ENCODE peak calls at places on chromosomes 16 and 17, in six cellular contexts. One of them, this sample, is unnamed.

GRCh38 chr16:83804366-83804765 is 3.4 kb upstream of the HSBP1 start:
- DNase-seq in NCI-H187: no peak
- DNase-seq in effector memory CD8-positive, alpha-beta T cell: no peak
- DNase-seq in fibroblast of mammary gland: no peak
- DNase-seq in AG20443: no peak
- DNase-seq in GOT3: no peak
- DNase-seq in this sample: no peak

GRCh38 chr17:76414334-76415295 is 30.2 kb downstream of the SPHK1 start:
- DNase-seq in AG20443: peak
- DNase-seq in NCI-H187: no peak
- DNase-seq in fibroblast of mammary gland: peak
- DNase-seq in effector memory CD8-positive, alpha-beta T cell: no peak
- DNase-seq in GOT3: no peak
- DNase-seq in this sample: no peak

GRCh38 chr16:60204221-60204620 is 1470.1 kb upstream of the GOT2 start:
- DNase-seq in effector memory CD8-positive, alpha-beta T cell: no peak
- DNase-seq in fibroblast of mammary gland: peak
- DNase-seq in GOT3: no peak
- DNase-seq in AG20443: peak
- DNase-seq in NCI-H187: no peak
- DNase-seq in this sample: no peak

GRCh38 chr17:57166803-57167202 is 81.8 kb downstream of the AKAP1 start:
- DNase-seq in fibroblast of mammary gland: no peak
- DNase-seq in effector memory CD8-positive, alpha-beta T cell: no peak
- DNase-seq in NCI-H187: no peak
- DNase-seq in GOT3: no peak
- DNase-seq in AG20443: no peak
- DNase-seq in this sample: no peak

GRCh38 chr17:33106525-33107162 is 115.0 kb downstream of the SPACA3 start:
- DNase-seq in effector memory CD8-positive, alpha-beta T cell: no peak
- DNase-seq in NCI-H187: no peak
- DNase-seq in GOT3: no peak
- DNase-seq in fibroblast of mammary gland: no peak
- DNase-seq in AG20443: peak
- DNase-seq in this sample: no peak

GRCh38 chr17:63984651-63985386 is 12.1 kb upstream of the SCN4A start:
- DNase-seq in fibroblast of mammary gland: peak
- DNase-seq in NCI-H187: no peak
- DNase-seq in effector memory CD8-positive, alpha-beta T cell: peak
- DNase-seq in GOT3: peak
- DNase-seq in AG20443: peak
- DNase-seq in this sample: peak

GRCh38 chr16:4260360-4260759 is 12.5 kb downstream of the TFAP4 start:
- DNase-seq in AG20443: no peak
- DNase-seq in GOT3: no peak
- DNase-seq in fibroblast of mammary gland: no peak
- DNase-seq in NCI-H187: peak
- DNase-seq in effector memory CD8-positive, alpha-beta T cell: no peak
- DNase-seq in this sample: no peak

GRCh38 chr17:51496378-51496777 is 236.0 kb downstream of the UTP18 start:
- DNase-seq in fibroblast of mammary gland: no peak
- DNase-seq in GOT3: no peak
- DNase-seq in effector memory CD8-positive, alpha-beta T cell: no peak
- DNase-seq in NCI-H187: no peak
- DNase-seq in AG20443: no peak
- DNase-seq in this sample: no peak

GRCh38 chr16:67477960-67478554 is 2.9 kb downstream of the ATP6V0D1 start:
- DNase-seq in GOT3: no peak
- DNase-seq in effector memory CD8-positive, alpha-beta T cell: no peak
- DNase-seq in AG20443: no peak
- DNase-seq in fibroblast of mammary gland: no peak
- DNase-seq in NCI-H187: no peak
- DNase-seq in this sample: no peak

GRCh38 chr17:1197781-1198490 is 18.2 kb upstream of the ABR start:
- DNase-seq in effector memory CD8-positive, alpha-beta T cell: peak
- DNase-seq in GOT3: no peak
- DNase-seq in fibroblast of mammary gland: no peak
- DNase-seq in NCI-H187: no peak
- DNase-seq in AG20443: no peak
- DNase-seq in this sample: no peak

GRCh38 chr16:81167851-81168250 is 70.6 kb upstream of the BCO1 start:
- DNase-seq in effector memory CD8-positive, alpha-beta T cell: no peak
- DNase-seq in GOT3: no peak
- DNase-seq in NCI-H187: no peak
- DNase-seq in fibroblast of mammary gland: no peak
- DNase-seq in AG20443: no peak
- DNase-seq in this sample: no peak

GRCh38 chr17:53628011-53628410 is 194.7 kb upstream of the KIF2B start:
- DNase-seq in GOT3: no peak
- DNase-seq in AG20443: no peak
- DNase-seq in fibroblast of mammary gland: peak
- DNase-seq in NCI-H187: no peak
- DNase-seq in effector memory CD8-positive, alpha-beta T cell: no peak
- DNase-seq in this sample: peak

GRCh38 chr17:46012506-46013079 is 13.5 kb downstream of the STH start:
- DNase-seq in AG20443: no peak
- DNase-seq in effector memory CD8-positive, alpha-beta T cell: no peak
- DNase-seq in fibroblast of mammary gland: no peak
- DNase-seq in GOT3: no peak
- DNase-seq in NCI-H187: no peak
- DNase-seq in this sample: no peak

GRCh38 chr16:10675861-10676260 is 18.9 kb downstream of the TEKT5 start:
- DNase-seq in effector memory CD8-positive, alpha-beta T cell: no peak
- DNase-seq in AG20443: no peak
- DNase-seq in fibroblast of mammary gland: no peak
- DNase-seq in GOT3: no peak
- DNase-seq in NCI-H187: no peak
- DNase-seq in this sample: no peak

GRCh38 chr17:58587713-58588117 is 73.3 kb upstream of the MTMR4 start:
- DNase-seq in fibroblast of mammary gland: peak
- DNase-seq in NCI-H187: peak
- DNase-seq in effector memory CD8-positive, alpha-beta T cell: peak
- DNase-seq in AG20443: peak
- DNase-seq in GOT3: no peak
- DNase-seq in this sample: no peak